ENCODE peak calls at places on chromosome 18, in eight cellular contexts. W is uterus; S is T-helper 1 cell; P is dorsolateral prefrontal cortex; J is hypothalamus; Y is stimulated activated CD4-positive, alpha-beta T cell treated with anti-CD3 and anti-CD28 coated beads, Interleukin-4, amount 100 ng/mL, for 4 hours; A is progenitor cell of endocrine pancreas; F is effector memory CD8-positive, alpha-beta T cell. D is an unnamed sample.

GRCh38 chr18:49669403-49669802 is 107.5 kb downstream of the LIPG start:
- DNase-seq in Y (no peak), A (no peak), F (no peak), P (no peak), J (no peak), S (no peak), W (no peak), D (no peak)

GRCh38 chr18:45910405-45911023 is 56.6 kb downstream of the EPG5 start:
- DNase-seq in F (peak), A (peak), Y (peak), P (no peak), S (peak), J (no peak), W (no peak), D (no peak)

GRCh38 chr18:12008181-12008767 is 27.0 kb downstream of the IMPA2 start:
- DNase-seq in A (no peak), F (no peak), J (no peak), W (no peak), P (no peak), Y (no peak), S (no peak), D (peak)

GRCh38 chr18:74514860-74515495 is 18.8 kb downstream of the CNDP2 start:
- DNase-seq in J (no peak), A (no peak), F (no peak), W (no peak), P (no peak), Y (no peak), S (no peak), D (no peak)

GRCh38 chr18:79570266-79571201 is 109.1 kb upstream of the CTDP1 start:
- DNase-seq in Y (no peak), J (no peak), A (no peak), F (no peak), S (no peak), P (peak), W (peak), D (peak)

GRCh38 chr18:78642561-78643398 is 336.8 kb upstream of the SALL3 start:
- DNase-seq in J (no peak), A (no peak), Y (no peak), P (no peak), S (no peak), F (no peak), W (no peak), D (no peak)

GRCh38 chr18:911025-911424 is 6.4 kb downstream of the ADCYAP1 start:
- DNase-seq in Y (no peak), P (no peak), J (no peak), W (no peak), F (no peak), S (no peak), A (no peak), D (no peak)

GRCh38 chr18:42082415-42083234 is 127.6 kb downstream of the PIK3C3 start:
- DNase-seq in F (no peak), S (no peak), A (no peak), W (no peak), J (no peak), P (no peak), Y (no peak), D (no peak)

GRCh38 chr18:58870130-58870529 is 5.5 kb downstream of the ZNF532 start:
- DNase-seq in Y (no peak), F (no peak), J (no peak), W (no peak), A (no peak), S (no peak), P (no peak), D (no peak)

GRCh38 chr18:955379-956066 is 50.9 kb downstream of the ADCYAP1 start:
- DNase-seq in A (no peak), S (no peak), F (no peak), P (no peak), Y (no peak), J (no peak), W (no peak), D (no peak)

D was measured in chondrocyte.